ENCODE peak calls at places on chromosomes 16 and 17, in seven cellular contexts. A is HTR-8/SVneo; Y is GM10248; R is NCI-H2081; I is activated T-cell treated with anti-CD3 and anti-CD28 coated beads, Interleukin-2, amount 50 U/mL, for 72 hours; T is cardiac muscle cell; L is aorta. K is an unnamed sample.

GRCh38 chr16:59886021-59886420 is 1151.9 kb upstream of the GOT2 start:
- DNase-seq in A (peak; percentile 5), Y (no peak), R (no peak), I (no peak), T (no peak), L (peak; percentile 46), K (no peak)

GRCh38 chr17:32278815-32279214 is 13.2 kb downstream of the RHBDL3 start:
- DNase-seq in A (no peak), Y (no peak), R (no peak), I (no peak), T (no peak), L (no peak), K (no peak)

GRCh38 chr17:1294157-1294717 is 14.8 kb downstream of the TRARG1 start:
- DNase-seq in A (no peak), Y (no peak), R (no peak), I (peak; percentile 78), T (no peak), L (no peak), K (no peak)

GRCh38 chr16:78641463-78641862 is 542.0 kb downstream of the WWOX start:
- DNase-seq in A (no peak), Y (no peak), R (no peak), I (no peak), T (no peak), L (no peak), K (no peak)

GRCh38 chr16:88523381-88524159 is 46.6 kb upstream of the ZC3H18 start:
- DNase-seq in A (no peak), Y (no peak), R (no peak), I (no peak), T (no peak), L (no peak), K (no peak)

GRCh38 chr17:29080323-29080722 is 37.4 kb downstream of the PIPOX start:
- DNase-seq in A (no peak), Y (no peak), R (no peak), I (no peak), T (no peak), L (no peak), K (no peak)

GRCh38 chr17:78645421-78646295 is 68.5 kb upstream of the DNAH17 start:
- DNase-seq in A (peak; percentile 75), Y (peak; percentile 87), R (no peak), I (peak; percentile 68), T (no peak), L (peak; percentile 94), K (no peak)

GRCh38 chr17:65039349-65039988 is 17.1 kb downstream of the GNA13 start:
- DNase-seq in A (no peak), Y (peak; percentile 73), R (no peak), I (peak; percentile 64), T (no peak), L (no peak), K (no peak)

GRCh38 chr16:86363057-86363490 is 147.3 kb upstream of the FOXF1 start:
- DNase-seq in A (peak; percentile 86), Y (no peak), R (no peak), I (no peak), T (peak; percentile 64), L (peak; percentile 42), K (no peak)

K was measured in HS-27A.